ENCODE peak calls at places on chromosomes 3 and 15, in ten cellular contexts. R is EL; B is effector memory CD8-positive, alpha-beta T cell; T is PC-3; E is hypothalamus; K is H4; S is stimulated activated naive CD8-positive, alpha-beta T cell treated with anti-CD3 and anti-CD28 coated beads, Interleukin-15, amount 100 ng/mL, for 72 hours; U is GM06990; D is T-helper 1 cell; G is activated T-helper 1 cell treated with Interleukin-2 at 50 U/mL for 16 hours. P is an unnamed sample.

GRCh38 chr15:34584321-34584668 is 844 bp upstream of the GOLGA8B start:
- DNase-seq in R (no peak), E (no peak), T (no peak), D (no peak), G (no peak), U (no peak), B (no peak), S (no peak), K (no peak), P (no peak)

GRCh38 chr15:66483131-66483566 is 14.4 kb downstream of the SNAPC5 start:
- DNase-seq in B (no peak), G (no peak), K (peak), E (no peak), R (peak), U (no peak), S (no peak), T (peak), D (no peak), P (no peak)

GRCh38 chr3:139764069-139764905 is 86.5 kb upstream of the NMNAT3 start:
- DNase-seq in K (peak), R (no peak), S (no peak), E (no peak), T (no peak), B (no peak), U (no peak), D (no peak), G (no peak), P (no peak)

GRCh38 chr15:67967871-67968423 is 86.2 kb upstream of the PIAS1 start:
- DNase-seq in B (no peak), G (no peak), D (no peak), R (peak), E (peak), T (no peak), S (no peak), K (peak), U (peak), P (peak)

GRCh38 chr3:108486910-108487309 is 23.5 kb downstream of the MYH15 start:
- DNase-seq in T (peak), B (no peak), D (no peak), K (peak), U (no peak), R (peak), G (no peak), E (peak), S (no peak), P (no peak)

GRCh38 chr15:74983725-74984231 is 11.6 kb upstream of the SCAMP5 start:
- DNase-seq in K (no peak), E (no peak), B (no peak), T (peak), U (peak), R (no peak), D (no peak), S (peak), G (no peak), P (peak)

GRCh38 chr3:23672628-23673027 is 133.1 kb upstream of the UBE2E1 start:
- DNase-seq in K (no peak), T (no peak), G (no peak), E (no peak), R (no peak), S (no peak), B (no peak), U (no peak), D (no peak), P (no peak)

GRCh38 chr3:197516517-197516889 is 39.3 kb downstream of the BDH1 start:
- DNase-seq in S (no peak), K (peak), D (no peak), G (no peak), R (peak), U (no peak), E (no peak), B (no peak), T (peak), P (no peak)

GRCh38 chr3:123321806-123322205 is 120.1 kb downstream of the SEC22A start:
- DNase-seq in E (no peak), T (no peak), B (no peak), K (no peak), S (no peak), G (no peak), U (no peak), R (no peak), D (no peak), P (no peak)

GRCh38 chr15:52295421-52295991 is at the start of gene MYO5C:
- DNase-seq in S (no peak), T (peak), E (peak), U (no peak), R (peak), D (no peak), G (no peak), B (no peak), K (no peak), P (no peak)

GRCh38 chr3:63990733-63991132 is 32.6 kb downstream of the PSMD6 start:
- DNase-seq in R (no peak), K (no peak), S (no peak), T (no peak), B (no peak), E (no peak), U (no peak), D (no peak), G (no peak), P (no peak)

GRCh38 chr15:92545996-92546395 is 109.6 kb downstream of the FAM174B start:
- DNase-seq in S (no peak), T (no peak), G (no peak), U (no peak), R (no peak), B (no peak), E (no peak), D (no peak), K (no peak), P (no peak)

GRCh38 chr3:17023006-17023664 is 138.4 kb downstream of the PLCL2 start:
- DNase-seq in B (peak), U (no peak), T (no peak), E (no peak), S (peak), K (peak), G (peak), R (peak), D (peak), P (peak)

GRCh38 chr3:137065381-137065780 is 107.6 kb downstream of the IL20RB start:
- DNase-seq in S (no peak), E (no peak), D (no peak), B (no peak), U (no peak), G (no peak), R (no peak), K (no peak), T (no peak), P (no peak)

GRCh38 chr3:173690542-173690941 is 293.0 kb downstream of the NLGN1 start:
- DNase-seq in T (peak), B (no peak), K (no peak), G (no peak), S (no peak), U (no peak), R (peak), D (no peak), E (no peak), P (no peak)

GRCh38 chr3:64939309-64939708 is 251.5 kb upstream of the ADAMTS9 start:
- DNase-seq in D (no peak), E (no peak), S (no peak), R (no peak), B (no peak), T (no peak), G (no peak), K (no peak), U (no peak), P (no peak)

GRCh38 chr3:88661433-88661824 is 446.0 kb upstream of the EPHA3 start:
- DNase-seq in D (no peak), B (no peak), G (no peak), R (no peak), K (no peak), E (no peak), S (no peak), U (no peak), T (no peak), P (no peak)

GRCh38 chr3:40867826-40868225 is 331.5 kb upstream of the CTNNB1 start:
- DNase-seq in G (no peak), U (no peak), E (no peak), D (no peak), R (no peak), T (no peak), S (no peak), K (no peak), B (no peak), P (no peak)

GRCh38 chr15:68303560-68304436 is 26.3 kb downstream of the FEM1B start:
- DNase-seq in G (no peak), D (no peak), B (no peak), R (peak), E (no peak), T (peak), U (no peak), K (peak), S (no peak), P (no peak)

GRCh38 chr15:72784233-72784876 is 797 bp upstream of the ADPGK start:
- DNase-seq in E (peak), T (peak), R (peak), G (no peak), B (no peak), D (no peak), U (no peak), S (no peak), K (peak), P (no peak)

GRCh38 chr3:168220609-168221008 is 124.9 kb upstream of the GOLIM4 start:
- DNase-seq in E (no peak), T (peak), K (peak), B (no peak), U (no peak), D (no peak), S (no peak), R (no peak), G (no peak), P (no peak)

P was measured in activated T-cell treated with anti-CD3 and anti-CD28 coated beads, Interleukin-2, amount 50 U/mL, for 24 hours.